ENCODE peak calls at places on chromosomes 4 and X, in eight cellular contexts. O, M, L, Y, Q, C, G and T are unnamed samples.

GRCh38 chr4:188960411-188961093 is 821.3 kb downstream of the TRIML1 start:
- DNase-seq in O (no peak), M (peak), L (no peak), Y (no peak), Q (no peak), C (peak), G (no peak), T (no peak)

GRCh38 chr4:182705389-182705788 is 211.8 kb downstream of the DCTD start:
- DNase-seq in O (no peak), M (no peak), L (no peak), Y (no peak), Q (no peak), C (no peak), G (no peak), T (no peak)

GRCh38 chr4:147831452-147832192 is 99.7 kb downstream of the ARHGAP10 start:
- DNase-seq in O (no peak), M (peak), L (no peak), Y (no peak), Q (no peak), C (peak), G (peak), T (no peak)

GRCh38 chr4:2684486-2684885 is 71.7 kb downstream of the TNIP2 start:
- DNase-seq in O (no peak), M (no peak), L (no peak), Y (no peak), Q (no peak), C (no peak), G (no peak), T (no peak)

GRCh38 chr4:114252499-114252898 is 273.1 kb upstream of the ARSJ start:
- DNase-seq in O (no peak), M (no peak), L (no peak), Y (no peak), Q (no peak), C (no peak), G (no peak), T (no peak)

GRCh38 chr4:87025614-87026041 is 90.8 kb downstream of the AFF1 start:
- DNase-seq in O (no peak), M (no peak), L (no peak), Y (no peak), Q (peak), C (no peak), G (peak), T (no peak)

GRCh38 chrX:103373581-103373980 is 2.8 kb upstream of the BEX3 start:
- DNase-seq in O (no peak), M (no peak), L (no peak), Y (no peak), Q (no peak), C (no peak), G (peak), T (no peak)

GRCh38 chrX:39755152-39756032 is 342.4 kb downstream of the BCOR start:
- DNase-seq in O (no peak), M (peak), L (peak), Y (no peak), Q (peak), C (peak), G (peak), T (no peak)

GRCh38 chrX:135434258-135435138 is 12.8 kb downstream of the SMIM10L2A start:
- DNase-seq in O (no peak), M (no peak), L (no peak), Y (no peak), Q (no peak), C (no peak), G (no peak), T (no peak)

DNA sequence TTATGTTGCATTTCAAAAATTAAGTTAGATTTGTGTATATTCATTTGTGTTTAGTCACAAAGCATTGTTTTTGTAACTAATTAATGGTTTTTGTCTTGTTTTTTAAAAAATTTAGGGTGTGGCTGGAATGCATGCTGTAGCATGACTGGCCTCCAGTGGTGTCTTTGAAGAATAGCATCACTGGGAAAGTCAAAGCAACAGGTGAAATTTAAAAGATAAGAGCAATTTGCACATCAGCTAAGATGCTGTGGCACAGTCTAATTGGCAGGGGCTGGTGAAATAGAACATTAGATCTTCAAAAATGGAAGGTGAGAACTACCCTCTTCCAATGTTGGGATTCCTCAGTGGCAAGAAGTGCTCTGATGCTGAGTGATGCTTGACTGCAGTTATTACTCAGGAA is 45.3 kb downstream of the ANK2 start:
- DNase-seq in O (peak), M (peak), L (no peak), Y (no peak), Q (no peak), C (peak), G (peak), T (no peak)
- TF ChIP-seq CTCF in O (peak), M (peak), L (peak), Y (peak), Q (peak), C (peak), G (peak), T (peak)

GRCh38 chr4:13543091-13543581 is 1.2 kb downstream of the NKX3-2 start:
- DNase-seq in O (peak), M (no peak), L (no peak), Y (peak), Q (peak), C (no peak), G (no peak), T (no peak)

GRCh38 chr4:13540446-13541175 is 3.7 kb downstream of the NKX3-2 start:
- DNase-seq in O (peak), M (no peak), L (no peak), Y (peak), Q (peak), C (no peak), G (no peak), T (no peak)

GRCh38 chr4:13542577-13543042 is 1.7 kb downstream of the NKX3-2 start:
- DNase-seq in O (peak), M (no peak), L (no peak), Y (peak), Q (peak), C (no peak), G (no peak), T (no peak)

GRCh38 chr4:13541176-13541604 is 3.1 kb downstream of the NKX3-2 start:
- DNase-seq in O (peak), M (no peak), L (no peak), Y (no peak), Q (no peak), C (no peak), G (no peak), T (no peak)

GRCh38 chr4:13541720-13542576 is 2.4 kb downstream of the NKX3-2 start:
- DNase-seq in O (peak), M (no peak), L (no peak), Y (peak), Q (peak), C (no peak), G (peak), T (no peak)
- TF ChIP-seq CTCF in O (peak), M (peak), L (peak), Y (peak), Q (peak), C (peak), G (peak), T (peak)

DNA sequence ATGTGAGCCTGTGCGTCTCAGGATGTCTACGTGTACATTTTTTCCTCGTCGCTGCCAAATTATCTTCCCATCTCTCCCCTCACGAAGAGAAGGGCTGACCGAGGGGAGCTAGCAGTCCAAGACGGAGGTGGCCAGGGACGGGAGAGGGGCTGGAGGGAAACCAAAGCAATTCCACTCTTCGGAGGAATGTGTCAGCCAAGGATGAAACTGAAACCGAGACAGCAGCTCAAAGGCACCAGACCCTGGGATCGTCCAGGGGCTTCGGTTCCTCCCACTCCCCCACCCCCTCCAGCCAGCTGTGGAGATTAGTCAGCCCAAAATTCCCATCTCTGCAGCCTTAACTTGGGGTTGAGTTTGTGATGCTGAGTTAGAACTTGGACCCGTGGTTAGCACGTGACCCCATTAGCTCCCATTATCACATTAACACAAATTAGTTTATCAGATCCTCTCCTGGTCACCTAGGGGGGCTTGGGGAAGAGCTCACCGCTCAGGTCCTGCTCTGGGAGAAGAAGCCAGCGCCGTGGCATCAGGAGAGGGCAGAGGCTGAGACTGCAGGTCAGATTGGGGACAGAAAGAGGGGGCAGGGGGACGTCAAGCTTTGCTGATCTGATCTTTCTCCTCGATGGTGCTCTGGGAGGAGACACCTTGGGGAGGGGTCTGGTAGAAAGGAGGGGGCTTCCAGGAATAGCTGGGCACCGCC is 8.8 kb upstream of the ELF4 start:
- DNase-seq in O (no peak), M (peak), L (no peak), Y (no peak), Q (no peak), C (peak), G (no peak), T (no peak)
- TF ChIP-seq CTCF in O (no peak), M (no peak), L (no peak), Y (no peak), Q (no peak), C (no peak), G (no peak), T (no peak)

GRCh38 chr4:165016971-165017370 is 14.8 kb upstream of the TRIM60 start:
- DNase-seq in O (no peak), M (no peak), L (no peak), Y (no peak), Q (peak), C (peak), G (peak), T (no peak)
- TF ChIP-seq CTCF in O (peak), M (peak), L (no peak), Y (no peak), Q (peak), C (peak), G (no peak), T (peak)

GRCh38 chr4:152779513-152780266 is at the start of the genes ARFIP1 and TIGD4:
- DNase-seq in O (peak), M (peak), L (peak), Y (peak), Q (peak), C (peak), G (peak), T (peak)
- TF ChIP-seq CTCF in O (peak), M (peak), L (no peak), Y (peak), Q (peak), C (peak), G (peak), T (peak)

GRCh38 chr4:162849922-162850321 is 316.8 kb downstream of the NAF1 start:
- DNase-seq in O (no peak), M (no peak), L (no peak), Y (no peak), Q (no peak), C (no peak), G (no peak), T (no peak)

GRCh38 chr4:162853788-162854187 is 312.9 kb downstream of the NAF1 start:
- DNase-seq in O (no peak), M (peak), L (no peak), Y (no peak), Q (no peak), C (no peak), G (no peak), T (no peak)

GRCh38 chr4:162847945-162848549 is 318.6 kb downstream of the NAF1 start:
- DNase-seq in O (no peak), M (no peak), L (no peak), Y (no peak), Q (no peak), C (no peak), G (no peak), T (no peak)

DNA sequence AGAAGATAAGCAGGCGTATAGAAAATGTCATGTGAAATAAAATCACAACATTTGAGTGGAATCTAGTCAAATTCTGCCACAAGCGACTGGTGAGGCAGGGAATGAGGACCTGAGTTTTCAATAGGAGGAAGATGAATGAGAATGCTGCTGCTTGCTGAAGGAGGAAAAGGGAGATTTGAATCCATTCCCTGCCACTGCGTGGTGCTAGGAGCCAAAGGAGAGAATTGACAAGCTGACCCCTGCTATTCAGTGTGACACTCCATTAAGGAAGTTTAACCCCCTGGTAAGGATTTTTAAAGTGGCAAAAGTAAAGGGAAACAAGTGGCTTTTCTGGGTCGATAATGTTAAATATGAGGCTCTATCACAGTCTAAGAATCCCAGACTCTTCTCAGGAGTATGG is 314.0 kb downstream of the NAF1 start:
- DNase-seq in O (no peak), M (no peak), L (no peak), Y (no peak), Q (peak), C (no peak), G (no peak), T (no peak)
- TF ChIP-seq CTCF in O (no peak), M (no peak), L (no peak), Y (no peak), Q (peak), C (no peak), G (no peak), T (no peak)

GRCh38 chr4:185247151-185247550 is 37.8 kb downstream of the SNX25 start:
- DNase-seq in O (no peak), M (no peak), L (no peak), Y (no peak), Q (no peak), C (no peak), G (no peak), T (no peak)

GRCh38 chr4:185246453-185246852 is 37.1 kb downstream of the SNX25 start:
- DNase-seq in O (no peak), M (no peak), L (no peak), Y (no peak), Q (no peak), C (no peak), G (no peak), T (no peak)

GRCh38 chr4:185243879-185244278 is 34.5 kb downstream of the SNX25 start:
- DNase-seq in O (no peak), M (no peak), L (no peak), Y (no peak), Q (no peak), C (no peak), G (no peak), T (no peak)

GRCh38 chr4:185244763-185245162 is 35.4 kb downstream of the SNX25 start:
- DNase-seq in O (no peak), M (peak), L (no peak), Y (no peak), Q (no peak), C (no peak), G (no peak), T (no peak)

GRCh38 chr4:185249105-185249504 is 39.7 kb downstream of the SNX25 start:
- DNase-seq in O (no peak), M (no peak), L (no peak), Y (no peak), Q (no peak), C (no peak), G (no peak), T (no peak)
- TF ChIP-seq CTCF in O (no peak), M (no peak), L (no peak), Y (no peak), Q (no peak), C (no peak), G (no peak), T (no peak)